ENCODE peak calls at places on chromosome 21, in ten cellular contexts. U, G, O, J, P, N, W, A, D and F are unnamed samples.

GRCh38 chr21:44793269-44794030 is 8.2 kb downstream of the UBE2G2 start:
- DNase-seq in U (peak), G (peak), O (peak), J (peak), P (peak), N (peak), W (peak), A (no peak), D (peak), F (peak)

GRCh38 chr21:38351176-38351959 is 94.6 kb downstream of the KCNJ15 start:
- DNase-seq in U (no peak), G (no peak), O (no peak), J (no peak), P (no peak), N (no peak), W (no peak), A (no peak), D (no peak), F (no peak)

GRCh38 chr21:25764065-25764464 is 29.3 kb downstream of the GABPA start:
- DNase-seq in U (no peak), G (no peak), O (no peak), J (no peak), P (no peak), N (no peak), W (no peak), A (no peak), D (no peak), F (no peak)

GRCh38 chr21:42833439-42833815 is 45.9 kb downstream of the WDR4 start:
- DNase-seq in U (no peak), G (peak), O (no peak), J (peak), P (peak), N (peak), W (peak), A (no peak), D (peak), F (peak)

GRCh38 chr21:44547656-44548331 is 3.5 kb downstream of the KRTAP10-2 start:
- DNase-seq in U (no peak), G (no peak), O (no peak), J (no peak), P (no peak), N (no peak), W (no peak), A (no peak), D (no peak), F (no peak)

GRCh38 chr21:45502006-45502345 is 40.3 kb downstream of the SLC19A1 start:
- DNase-seq in U (no peak), G (no peak), O (no peak), J (no peak), P (no peak), N (no peak), W (no peak), A (no peak), D (no peak), F (no peak)

GRCh38 chr21:35111531-35111930 is 62.4 kb upstream of the RUNX1 start:
- DNase-seq in U (no peak), G (no peak), O (no peak), J (peak), P (no peak), N (no peak), W (no peak), A (no peak), D (no peak), F (no peak)

GRCh38 chr21:36134820-36135390 is at the start of gene CBR3:
- DNase-seq in U (no peak), G (no peak), O (no peak), J (peak), P (peak), N (no peak), W (peak), A (peak), D (peak), F (peak)

GRCh38 chr21:34844033-34844923 is 175.5 kb downstream of the CLIC6 start:
- DNase-seq in U (no peak), G (no peak), O (no peak), J (no peak), P (peak), N (no peak), W (no peak), A (peak), D (peak), F (no peak)

GRCh38 chr21:38965910-38966504 is 160.3 kb downstream of the ETS2 start:
- DNase-seq in U (no peak), G (peak), O (no peak), J (peak), P (peak), N (no peak), W (peak), A (no peak), D (no peak), F (peak)